ENCODE peak calls at places on chromosome 6, in seven cellular contexts. One of them, this sample, is unnamed. For H3K36me3, the result is how much of the 10 kb centered on the place peaks cover.

GRCh38 chr6:81996414-81996813 is 243.9 kb upstream of the TENT5A start:
- DNase-seq in OCI-LY7: no peak
- DNase-seq in HCT116: no peak
- DNase-seq in hepatocyte: no peak
- DNase-seq in neural progenitor cell: no peak
- DNase-seq in GM23338: no peak
- DNase-seq in GM23248: peak
- DNase-seq in this sample: no peak

GRCh38 chr6:89667872-89668556 is 29.5 kb upstream of the LYRM2 start:
- DNase-seq in OCI-LY7: no peak
- DNase-seq in HCT116: no peak
- DNase-seq in hepatocyte: no peak
- DNase-seq in neural progenitor cell: no peak
- DNase-seq in GM23338: peak
- DNase-seq in GM23248: no peak
- DNase-seq in this sample: no peak

GRCh38 chr6:82524031-82524430 is 160.4 kb downstream of the TPBG start:
- DNase-seq in OCI-LY7: no peak
- DNase-seq in HCT116: no peak
- DNase-seq in hepatocyte: no peak
- DNase-seq in neural progenitor cell: no peak
- DNase-seq in GM23338: no peak
- DNase-seq in GM23248: no peak
- DNase-seq in this sample: no peak

GRCh38 chr6:86045038-86045437 is 402.4 kb upstream of the SYNCRIP start:
- DNase-seq in OCI-LY7: no peak
- DNase-seq in HCT116: no peak
- DNase-seq in hepatocyte: no peak
- DNase-seq in neural progenitor cell: no peak
- DNase-seq in GM23338: no peak
- DNase-seq in GM23248: no peak
- DNase-seq in this sample: no peak

GRCh38 chr6:111759836-111760785 is 113.1 kb downstream of the FYN start:
- DNase-seq in OCI-LY7: peak
- DNase-seq in HCT116: no peak
- DNase-seq in hepatocyte: peak
- DNase-seq in neural progenitor cell: peak
- DNase-seq in GM23338: peak
- DNase-seq in GM23248: peak
- DNase-seq in this sample: no peak

GRCh38 chr6:90294989-90295853 is 1.4 kb downstream of the BACH2 start:
- DNase-seq in OCI-LY7: peak
- DNase-seq in HCT116: no peak
- DNase-seq in hepatocyte: peak
- DNase-seq in neural progenitor cell: peak
- DNase-seq in GM23338: peak
- DNase-seq in GM23248: peak
- DNase-seq in this sample: peak

GRCh38 chr6:156943816-156944215 is 166.6 kb downstream of the ARID1B start:
- DNase-seq in OCI-LY7: no peak
- DNase-seq in HCT116: no peak
- DNase-seq in hepatocyte: no peak
- DNase-seq in neural progenitor cell: no peak
- DNase-seq in GM23338: no peak
- DNase-seq in GM23248: peak
- DNase-seq in this sample: no peak

GRCh38 chr6:124961784-124962611 is at the start of gene RNF217:
- DNase-seq in OCI-LY7: no peak
- DNase-seq in HCT116: no peak
- DNase-seq in hepatocyte: peak
- DNase-seq in neural progenitor cell: peak
- DNase-seq in GM23338: peak
- DNase-seq in GM23248: peak
- DNase-seq in this sample: peak

GRCh38 chr6:89853068-89853467 is 23.4 kb downstream of the CASP8AP2 start:
- DNase-seq in OCI-LY7: no peak
- DNase-seq in HCT116: no peak
- DNase-seq in hepatocyte: no peak
- DNase-seq in neural progenitor cell: no peak
- DNase-seq in GM23338: no peak
- DNase-seq in GM23248: peak
- DNase-seq in this sample: no peak

GRCh38 chr6:113626470-113626869 is 230.7 kb upstream of the MARCKS start:
- DNase-seq in OCI-LY7: peak
- DNase-seq in HCT116: no peak
- DNase-seq in hepatocyte: no peak
- DNase-seq in neural progenitor cell: no peak
- DNase-seq in GM23338: no peak
- DNase-seq in GM23248: no peak
- DNase-seq in this sample: no peak

GRCh38 chr6:134520181-134521115 is 202.5 kb upstream of the SGK1 start:
- DNase-seq in OCI-LY7: no peak
- DNase-seq in HCT116: no peak
- DNase-seq in hepatocyte: peak
- DNase-seq in neural progenitor cell: no peak
- DNase-seq in GM23338: no peak
- DNase-seq in GM23248: peak
- DNase-seq in this sample: no peak
- TF ChIP-seq EZH2phosphoT487 in OCI-LY7: no peak
- TF ChIP-seq EZH2phosphoT487 in HCT116: no peak
- TF ChIP-seq EZH2phosphoT487 in hepatocyte: no peak
- TF ChIP-seq EZH2phosphoT487 in neural progenitor cell: no peak
- TF ChIP-seq EZH2phosphoT487 in GM23338: no peak
- TF ChIP-seq EZH2phosphoT487 in GM23248: no peak
- TF ChIP-seq EZH2phosphoT487 in this sample: no peak

GRCh38 chr6:24883618-24884017 is 52.1 kb downstream of the RIPOR2 start:
- DNase-seq in OCI-LY7: peak
- DNase-seq in HCT116: no peak
- DNase-seq in hepatocyte: no peak
- DNase-seq in neural progenitor cell: no peak
- DNase-seq in GM23338: no peak
- DNase-seq in GM23248: peak
- DNase-seq in this sample: no peak
- H3K36me3 ChIP-seq in OCI-LY7: under half
- H3K36me3 ChIP-seq in HCT116: under half
- H3K36me3 ChIP-seq in hepatocyte: under half
- H3K36me3 ChIP-seq in neural progenitor cell: under half
- H3K36me3 ChIP-seq in GM23338: under half
- H3K36me3 ChIP-seq in GM23248: under half
- H3K36me3 ChIP-seq in this sample: under half

DNA sequence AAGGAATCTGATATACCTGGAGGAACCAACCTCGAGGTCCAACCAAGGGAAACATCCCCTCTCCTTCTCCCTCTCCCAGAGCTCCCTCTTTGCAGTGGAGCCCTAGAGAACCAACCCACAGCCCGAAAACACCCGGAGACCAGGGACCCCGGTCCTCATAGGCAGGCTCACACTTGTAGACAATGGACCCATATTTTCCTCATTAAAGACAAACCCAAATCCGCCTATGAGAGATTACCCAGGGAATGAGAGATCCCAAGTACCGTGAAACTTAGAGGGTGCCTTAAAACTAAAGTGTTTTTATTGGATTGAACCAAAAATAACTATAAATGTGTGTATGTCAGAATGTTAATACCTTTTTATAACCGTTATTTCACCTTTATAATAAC is 9.6 kb upstream of the FOXF2 start:
- DNase-seq in OCI-LY7: no peak
- DNase-seq in HCT116: no peak
- DNase-seq in hepatocyte: no peak
- DNase-seq in neural progenitor cell: no peak
- DNase-seq in GM23338: no peak
- DNase-seq in GM23248: no peak
- DNase-seq in this sample: no peak
- TF ChIP-seq EZH2phosphoT487 in OCI-LY7: no peak
- TF ChIP-seq EZH2phosphoT487 in HCT116: no peak
- TF ChIP-seq EZH2phosphoT487 in hepatocyte: no peak
- TF ChIP-seq EZH2phosphoT487 in neural progenitor cell: no peak
- TF ChIP-seq EZH2phosphoT487 in GM23338: no peak
- TF ChIP-seq EZH2phosphoT487 in GM23248: no peak
- TF ChIP-seq EZH2phosphoT487 in this sample: no peak

GRCh38 chr6:41896280-41896679 is 1.1 kb upstream of the USP49 start:
- DNase-seq in OCI-LY7: no peak
- DNase-seq in HCT116: no peak
- DNase-seq in hepatocyte: no peak
- DNase-seq in neural progenitor cell: no peak
- DNase-seq in GM23338: no peak
- DNase-seq in GM23248: no peak
- DNase-seq in this sample: no peak

DNA sequence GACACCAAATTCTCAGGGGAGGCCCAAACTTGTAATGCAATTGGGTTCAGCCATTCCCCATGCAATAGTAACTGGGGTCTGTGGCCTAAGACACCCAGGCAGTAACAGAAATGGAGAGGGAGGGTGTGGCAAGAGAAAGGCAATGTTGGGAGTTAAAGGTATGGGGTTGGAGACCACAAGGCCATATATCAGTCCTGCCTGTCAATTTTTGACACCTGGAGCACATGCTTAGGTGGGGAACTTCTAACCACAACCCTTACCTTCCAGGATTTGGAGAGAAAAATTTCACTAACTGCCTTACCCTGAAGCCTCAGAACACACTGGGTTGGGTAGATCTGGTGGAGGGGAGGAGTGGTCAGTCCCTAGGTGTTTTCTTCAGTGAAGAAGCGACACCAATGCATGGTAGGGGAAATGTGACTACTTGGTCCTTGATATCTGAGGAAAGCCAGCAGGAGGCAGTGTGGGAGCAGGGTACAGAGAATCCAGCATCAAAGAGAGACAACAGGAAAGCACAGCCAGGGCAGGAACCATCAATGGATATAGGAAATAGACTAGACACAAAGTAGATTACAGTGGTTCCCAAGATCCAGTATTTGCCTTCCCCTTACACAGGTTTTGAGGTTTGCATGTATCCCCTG is 6.8 kb upstream of the USP49 start:
- DNase-seq in OCI-LY7: peak
- DNase-seq in HCT116: no peak
- DNase-seq in hepatocyte: no peak
- DNase-seq in neural progenitor cell: peak
- DNase-seq in GM23338: peak
- DNase-seq in GM23248: peak
- DNase-seq in this sample: no peak
- H3K36me3 ChIP-seq in OCI-LY7: half or more
- H3K36me3 ChIP-seq in HCT116: under half
- H3K36me3 ChIP-seq in hepatocyte: under half
- H3K36me3 ChIP-seq in neural progenitor cell: under half
- H3K36me3 ChIP-seq in GM23338: under half
- H3K36me3 ChIP-seq in GM23248: under half
- H3K36me3 ChIP-seq in this sample: under half

GRCh38 chr6:10528170-10528981 is 7.2 kb downstream of the GCNT2 start:
- DNase-seq in OCI-LY7: peak
- DNase-seq in HCT116: no peak
- DNase-seq in hepatocyte: peak
- DNase-seq in neural progenitor cell: no peak
- DNase-seq in GM23338: no peak
- DNase-seq in GM23248: no peak
- DNase-seq in this sample: peak
- TF ChIP-seq EZH2phosphoT487 in OCI-LY7: no peak
- TF ChIP-seq EZH2phosphoT487 in HCT116: no peak
- TF ChIP-seq EZH2phosphoT487 in hepatocyte: no peak
- TF ChIP-seq EZH2phosphoT487 in neural progenitor cell: no peak
- TF ChIP-seq EZH2phosphoT487 in GM23338: no peak
- TF ChIP-seq EZH2phosphoT487 in GM23248: no peak
- TF ChIP-seq EZH2phosphoT487 in this sample: no peak